ENCODE peak calls at places on chromosomes 1 and 21, in five cellular contexts. One of them, this sample, is unnamed.

GRCh38 chr21:14273736-14274538 is 58.0 kb downstream of the RBM11 start:
- DNase-seq in H1: no peak
- DNase-seq in spleen: peak; percentile 82
- DNase-seq in suprapubic skin: peak; percentile 65
- DNase-seq in sigmoid colon: no peak
- DNase-seq in this sample: peak; percentile 94

GRCh38 chr1:40469327-40469726 is 7.8 kb upstream of the ZFP69 start:
- DNase-seq in H1: no peak
- DNase-seq in spleen: no peak
- DNase-seq in suprapubic skin: no peak
- DNase-seq in sigmoid colon: no peak
- DNase-seq in this sample: no peak

GRCh38 chr1:77639056-77639455 is 43.4 kb downstream of the ZZZ3 start:
- DNase-seq in H1: no peak
- DNase-seq in spleen: no peak
- DNase-seq in suprapubic skin: no peak
- DNase-seq in sigmoid colon: no peak
- DNase-seq in this sample: no peak

GRCh38 chr21:18522181-18522771 is 118.7 kb upstream of the TMPRSS15 start:
- DNase-seq in H1: no peak
- DNase-seq in spleen: no peak
- DNase-seq in suprapubic skin: no peak
- DNase-seq in sigmoid colon: no peak
- DNase-seq in this sample: no peak

GRCh38 chr1:983736-984475 is 2.0 kb upstream of the PERM1 start:
- DNase-seq in H1: no peak
- DNase-seq in spleen: peak; percentile 87
- DNase-seq in suprapubic skin: no peak
- DNase-seq in sigmoid colon: peak; percentile 71
- DNase-seq in this sample: peak; percentile 38

GRCh38 chr1:244801246-244801645 is 34.2 kb upstream of the COX20 start:
- DNase-seq in H1: no peak
- DNase-seq in spleen: peak; percentile 79
- DNase-seq in suprapubic skin: no peak
- DNase-seq in sigmoid colon: no peak
- DNase-seq in this sample: no peak

GRCh38 chr1:65066379-65066765 is 81.6 kb upstream of the AK4 start:
- DNase-seq in H1: no peak
- DNase-seq in spleen: no peak
- DNase-seq in suprapubic skin: no peak
- DNase-seq in sigmoid colon: no peak
- DNase-seq in this sample: no peak

GRCh38 chr1:54110991-54111390 is 41.8 kb downstream of the CDCP2 start:
- DNase-seq in H1: no peak
- DNase-seq in spleen: no peak
- DNase-seq in suprapubic skin: no peak
- DNase-seq in sigmoid colon: no peak
- DNase-seq in this sample: no peak

GRCh38 chr1:48674641-48675040 is 102.0 kb downstream of the BEND5 start:
- DNase-seq in H1: no peak
- DNase-seq in spleen: no peak
- DNase-seq in suprapubic skin: no peak
- DNase-seq in sigmoid colon: no peak
- DNase-seq in this sample: no peak

GRCh38 chr1:41936107-41936506 is 17.4 kb upstream of the HIVEP3 start:
- DNase-seq in H1: no peak
- DNase-seq in spleen: no peak
- DNase-seq in suprapubic skin: no peak
- DNase-seq in sigmoid colon: no peak
- DNase-seq in this sample: no peak

GRCh38 chr21:43352568-43353281 is 74.2 kb downstream of the SIK1 start:
- DNase-seq in H1: no peak
- DNase-seq in spleen: no peak
- DNase-seq in suprapubic skin: no peak
- DNase-seq in sigmoid colon: no peak
- DNase-seq in this sample: no peak

GRCh38 chr1:64519921-64520320 is 50.0 kb downstream of the CACHD1 start:
- DNase-seq in H1: no peak
- DNase-seq in spleen: no peak
- DNase-seq in suprapubic skin: no peak
- DNase-seq in sigmoid colon: no peak
- DNase-seq in this sample: no peak

GRCh38 chr1:28778021-28778420 is 33.9 kb upstream of the OPRD1 start:
- DNase-seq in H1: no peak
- DNase-seq in spleen: no peak
- DNase-seq in suprapubic skin: no peak
- DNase-seq in sigmoid colon: no peak
- DNase-seq in this sample: no peak

GRCh38 chr1:99560192-99561040 is 85.5 kb upstream of the PALMD start:
- DNase-seq in H1: no peak
- DNase-seq in spleen: no peak
- DNase-seq in suprapubic skin: no peak
- DNase-seq in sigmoid colon: no peak
- DNase-seq in this sample: no peak

GRCh38 chr1:113439272-113439660 is 49.0 kb downstream of the MAGI3 start:
- DNase-seq in H1: no peak
- DNase-seq in spleen: no peak
- DNase-seq in suprapubic skin: no peak
- DNase-seq in sigmoid colon: no peak
- DNase-seq in this sample: no peak

GRCh38 chr1:39872698-39873097 is 10.6 kb downstream of the TRIT1 start:
- DNase-seq in H1: no peak
- DNase-seq in spleen: no peak
- DNase-seq in suprapubic skin: no peak
- DNase-seq in sigmoid colon: no peak
- DNase-seq in this sample: no peak

GRCh38 chr1:229579101-229579651 is 20.7 kb upstream of the ABCB10 start:
- DNase-seq in H1: no peak
- DNase-seq in spleen: no peak
- DNase-seq in suprapubic skin: no peak
- DNase-seq in sigmoid colon: peak; percentile 84
- DNase-seq in this sample: no peak

GRCh38 chr1:201591981-201592380 is 53.1 kb downstream of the NAV1 start:
- DNase-seq in H1: no peak
- DNase-seq in spleen: peak; percentile 19
- DNase-seq in suprapubic skin: no peak
- DNase-seq in sigmoid colon: peak; percentile 46
- DNase-seq in this sample: no peak

GRCh38 chr21:16751705-16752104 is 761.1 kb upstream of the CXADR start:
- DNase-seq in H1: no peak
- DNase-seq in spleen: no peak
- DNase-seq in suprapubic skin: no peak
- DNase-seq in sigmoid colon: no peak
- DNase-seq in this sample: no peak

GRCh38 chr1:21764615-21765423 is 18.1 kb downstream of the USP48 start:
- DNase-seq in H1: no peak
- DNase-seq in spleen: no peak
- DNase-seq in suprapubic skin: no peak
- DNase-seq in sigmoid colon: no peak
- DNase-seq in this sample: no peak

GRCh38 chr1:199157494-199157893 is 518.7 kb downstream of the PTPRC start:
- DNase-seq in H1: no peak
- DNase-seq in spleen: no peak
- DNase-seq in suprapubic skin: no peak
- DNase-seq in sigmoid colon: no peak
- DNase-seq in this sample: no peak

GRCh38 chr1:219990782-219991510 is 55.4 kb downstream of the EPRS1 start:
- DNase-seq in H1: no peak
- DNase-seq in spleen: no peak
- DNase-seq in suprapubic skin: no peak
- DNase-seq in sigmoid colon: no peak
- DNase-seq in this sample: no peak

GRCh38 chr1:16147615-16147926 is 8.3 kb downstream of the EPHA2 start:
- DNase-seq in H1: no peak
- DNase-seq in spleen: no peak
- DNase-seq in suprapubic skin: no peak
- DNase-seq in sigmoid colon: no peak
- DNase-seq in this sample: no peak
- H3K4me1 ChIP-seq in H1: peaks cover 18% of the 10 kb centered on the region
- H3K4me1 ChIP-seq in spleen: peaks cover 23% of the 10 kb centered on the region
- H3K4me1 ChIP-seq in suprapubic skin: peaks cover 83% of the 10 kb centered on the region
- H3K4me1 ChIP-seq in sigmoid colon: no peaks in the 10 kb centered on the region
- H3K4me1 ChIP-seq in this sample: peaks cover 37% of the 10 kb centered on the region

DNA sequence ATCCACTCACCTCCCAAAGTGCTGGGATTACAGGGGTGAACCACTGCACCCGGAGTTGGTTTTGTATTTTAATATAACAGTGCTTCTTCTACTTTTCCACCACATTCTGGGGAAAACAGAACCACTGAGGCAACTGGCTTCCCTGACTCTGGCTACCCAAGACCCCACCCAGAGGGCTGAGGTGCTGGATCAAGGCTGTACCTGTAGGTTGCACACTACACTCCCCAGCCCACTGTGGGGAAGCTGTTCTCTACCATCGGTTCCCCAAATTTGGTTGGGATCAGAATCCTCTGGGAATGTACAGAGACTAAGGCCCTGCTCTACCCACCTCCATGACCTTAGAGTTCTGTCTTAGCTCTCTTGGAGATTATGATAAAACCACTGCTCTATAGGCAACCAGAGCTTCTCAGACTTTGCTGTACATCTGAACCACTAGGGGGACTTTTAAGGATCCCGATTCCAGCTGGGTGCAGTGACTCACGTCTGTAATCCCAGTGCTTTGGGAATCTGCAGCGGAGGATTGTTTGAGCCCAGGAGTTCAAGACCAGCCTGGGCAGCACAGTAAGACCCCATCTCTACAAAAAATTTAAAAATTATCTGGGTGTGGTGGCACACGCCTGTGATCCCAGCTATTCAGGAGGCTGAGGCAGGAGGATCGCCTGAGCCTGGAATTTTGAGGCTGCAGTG is 51.6 kb downstream of the GNG4 start:
- DNase-seq in H1: no peak
- DNase-seq in spleen: peak; percentile 18
- DNase-seq in suprapubic skin: no peak
- DNase-seq in sigmoid colon: no peak
- DNase-seq in this sample: no peak
- TF ChIP-seq CTCF in H1: no peak
- TF ChIP-seq CTCF in spleen: no peak
- TF ChIP-seq CTCF in suprapubic skin: no peak
- TF ChIP-seq CTCF in sigmoid colon: no peak
- TF ChIP-seq CTCF in this sample: peak; percentile 36

GRCh38 chr1:208243851-208244583 is at the start of gene PLXNA2:
- DNase-seq in H1: no peak
- DNase-seq in spleen: peak; percentile 97
- DNase-seq in suprapubic skin: peak; percentile 76
- DNase-seq in sigmoid colon: peak; percentile 90
- DNase-seq in this sample: peak; percentile 95
- TF ChIP-seq POLR2A in H1: no peak
- TF ChIP-seq POLR2A in spleen: no peak
- TF ChIP-seq POLR2A in suprapubic skin: no peak
- TF ChIP-seq POLR2A in sigmoid colon: peak; percentile 45
- TF ChIP-seq POLR2A in this sample: peak; percentile 73

GRCh38 chr1:160489513-160490261 is 33.4 kb downstream of the SLAMF6 start:
- DNase-seq in H1: no peak
- DNase-seq in spleen: no peak
- DNase-seq in suprapubic skin: no peak
- DNase-seq in sigmoid colon: no peak
- DNase-seq in this sample: no peak

GRCh38 chr1:160488347-160489058 is 34.6 kb downstream of the SLAMF6 start:
- DNase-seq in H1: no peak
- DNase-seq in spleen: no peak
- DNase-seq in suprapubic skin: no peak
- DNase-seq in sigmoid colon: no peak
- DNase-seq in this sample: peak; percentile 71

GRCh38 chr1:160483505-160484185 is 39.4 kb downstream of the SLAMF6 start:
- DNase-seq in H1: no peak
- DNase-seq in spleen: no peak
- DNase-seq in suprapubic skin: no peak
- DNase-seq in sigmoid colon: no peak
- DNase-seq in this sample: no peak

GRCh38 chr1:160481979-160482596 is 41.0 kb downstream of the SLAMF6 start:
- DNase-seq in H1: no peak
- DNase-seq in spleen: no peak
- DNase-seq in suprapubic skin: no peak
- DNase-seq in sigmoid colon: no peak
- DNase-seq in this sample: no peak

GRCh38 chr1:160486453-160486852 is 36.6 kb downstream of the SLAMF6 start:
- DNase-seq in H1: peak; percentile 33
- DNase-seq in spleen: no peak
- DNase-seq in suprapubic skin: no peak
- DNase-seq in sigmoid colon: no peak
- DNase-seq in this sample: no peak
- H3K4me1 ChIP-seq in H1: peaks cover 3% of the 10 kb centered on the region
- H3K4me1 ChIP-seq in spleen: no peaks in the 10 kb centered on the region
- H3K4me1 ChIP-seq in suprapubic skin: no peaks in the 10 kb centered on the region
- H3K4me1 ChIP-seq in sigmoid colon: no peaks in the 10 kb centered on the region
- H3K4me1 ChIP-seq in this sample: peaks cover 3% of the 10 kb centered on the region